ENCODE peak calls at places on chromosomes 6 and 20, in four cellular contexts. D is cardiac muscle cell; R is naive thymus-derived CD4-positive, alpha-beta T cell; Z is lung. W is an unnamed sample.

GRCh38 chr6:72894091-72894490 is 272.2 kb downstream of the KCNQ5 start:
- DNase-seq in D (no peak), R (no peak), Z (no peak), W (no peak)

GRCh38 chr6:5464096-5464885 is 203.0 kb downstream of the FARS2 start:
- DNase-seq in D (peak; percentile 29), R (no peak), Z (no peak), W (no peak)

GRCh38 chr20:42649716-42650115 is 540.0 kb downstream of the PTPRT start:
- DNase-seq in D (no peak), R (no peak), Z (no peak), W (no peak)

GRCh38 chr20:7585126-7585679 is 355.1 kb downstream of the HAO1 start:
- DNase-seq in D (peak; percentile 2), R (no peak), Z (no peak), W (no peak)

GRCh38 chr6:133286765-133287164 is 45.6 kb downstream of the EYA4 start:
- DNase-seq in D (peak; percentile 60), R (no peak), Z (no peak), W (no peak)

GRCh38 chr6:99822741-99823512 is 171.1 kb downstream of the MCHR2 start:
- DNase-seq in D (peak; percentile 66), R (no peak), Z (no peak), W (no peak)

GRCh38 chr6:29926081-29926794 is 16.1 kb upstream of the HLA-A start:
- DNase-seq in D (peak; percentile 36), R (peak; percentile 31), Z (no peak), W (no peak)

GRCh38 chr6:160248538-160248937 is 10.1 kb downstream of the SLC22A2 start:
- DNase-seq in D (no peak), R (no peak), Z (no peak), W (no peak)

GRCh38 chr20:40156600-40157307 is 532.3 kb downstream of the MAFB start:
- DNase-seq in D (no peak), R (no peak), Z (no peak), W (no peak)

GRCh38 chr6:41739041-41739440 is 3.6 kb upstream of the TFEB start:
- DNase-seq in D (peak; percentile 68), R (no peak), Z (no peak), W (no peak)
- H3K27me3 ChIP-seq in D (no peaks in the 10 kb centered on the region), R (no peaks in the 10 kb centered on the region), Z (no peaks in the 10 kb centered on the region), W (no peaks in the 10 kb centered on the region)

GRCh38 chr20:24962182-24962492 is 13.1 kb downstream of the CST7 start:
- DNase-seq in D (no peak), R (no peak), Z (no peak), W (no peak)
- H3K27ac ChIP-seq in D (no peak overlapping the region), R (no peak overlapping the region), Z (no peak overlapping the region), W (no peak overlapping the region)

DNA sequence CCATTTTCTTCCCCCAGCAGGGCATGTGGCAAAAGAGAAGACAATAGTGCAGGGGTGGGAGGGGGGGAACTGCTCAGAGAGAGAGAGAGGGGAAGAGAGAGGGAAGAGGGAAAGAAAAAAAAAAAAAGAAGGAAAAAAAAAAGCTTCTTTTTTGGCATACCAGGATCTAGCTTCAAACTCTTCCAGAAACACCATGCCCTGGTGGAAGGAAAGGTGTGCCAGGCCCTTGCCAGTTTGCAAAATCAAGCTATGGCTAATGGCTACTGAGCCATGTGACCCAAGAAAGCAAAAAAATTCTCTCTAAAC is 326 bp downstream of the ZMYND8 start:
- DNase-seq in D (no peak), R (no peak), Z (no peak), W (no peak)
- H3K4me1 ChIP-seq in D (peaks cover 92% of the 10 kb centered on the region), R (peaks cover 69% of the 10 kb centered on the region), Z (peaks cover 58% of the 10 kb centered on the region), W (peaks cover 98% of the 10 kb centered on the region)

DNA sequence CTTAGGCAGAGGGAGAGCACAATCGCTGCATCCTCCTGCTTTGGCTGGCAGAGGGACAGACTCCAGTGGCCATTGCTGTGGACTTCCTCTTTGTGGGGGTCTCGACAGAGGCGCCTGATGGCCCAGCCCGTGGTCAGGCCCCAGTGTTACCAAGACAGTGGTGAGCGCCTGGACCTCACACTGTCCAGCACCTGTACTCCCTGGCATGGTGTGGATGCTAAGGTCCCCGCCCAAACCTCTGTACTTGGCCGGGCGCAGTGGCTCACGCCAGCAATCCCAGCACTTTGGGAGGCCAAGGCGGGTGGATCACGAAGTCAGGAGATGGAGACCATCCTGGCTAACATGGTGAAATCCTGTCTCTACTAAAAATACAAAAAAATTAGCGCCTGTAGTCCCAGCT is 2.3 kb upstream of the NTSR1 start:
- DNase-seq in D (no peak), R (no peak), Z (no peak), W (no peak)
- H3K27me3 ChIP-seq in D (peaks cover 62% of the 10 kb centered on the region), R (peaks cover 5% of the 10 kb centered on the region), Z (peaks cover 13% of the 10 kb centered on the region), W (no peaks in the 10 kb centered on the region)

DNA sequence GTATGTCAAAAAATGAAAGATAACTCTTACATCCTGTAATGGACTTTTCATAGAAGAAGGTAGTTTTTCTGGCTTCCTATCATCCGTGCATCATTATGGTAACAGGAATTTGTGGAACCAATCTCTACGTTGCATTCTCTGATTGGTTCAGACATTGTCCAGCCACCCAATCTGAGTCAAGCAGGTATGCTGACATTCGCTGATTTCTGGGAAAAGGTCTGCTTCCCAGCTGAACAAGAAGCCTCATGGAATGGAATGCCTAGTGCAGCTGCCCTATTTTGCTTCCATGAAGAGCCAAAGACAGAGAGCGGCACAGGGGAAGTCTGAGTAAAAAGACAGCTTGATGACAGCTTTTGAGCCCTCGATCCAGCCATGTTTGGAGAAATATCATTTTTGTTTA is 38.5 kb upstream of the TXLNB start:
- DNase-seq in D (no peak), R (no peak), Z (no peak), W (no peak)
- H3K27ac ChIP-seq in D (no peak overlapping the region), R (no peak overlapping the region), Z (no peak overlapping the region), W (no peak overlapping the region)

W was measured in thoracic aorta.